ENCODE peak calls at places on chromosomes 11 and 22, in nine cellular contexts. One of them, this sample, is unnamed.

GRCh38 chr11:100709233-100709999 is 22.3 kb downstream of the ARHGAP42 start:
- DNase-seq in HT-29: no peak
- DNase-seq in activated T-cell treated with anti-CD3 and anti-CD28 coated beads for 1 hour: no peak
- DNase-seq in RKO: peak; percentile 28
- DNase-seq in activated T-helper 1 cell treated with anti-CD3 and anti-CD28 coated beads, Interleukin-12 subunit alpha, Interleukin-12 subunit beta, Interleukin-2, Interleukin-4 antibody, amounts not matched to agents 30 ng/mL and 10 ng/mL and 1 ng/mL, durations not matched to agents 14 hours and 24 hours and 36 hours: no peak
- DNase-seq in K562: no peak
- DNase-seq in non-pigmented ciliary epithelial cell: no peak
- DNase-seq in NCI-H2081 treated with DMSO at 0.1 percent for 48 hours: no peak
- DNase-seq in aorta: no peak
- DNase-seq in this sample: no peak

GRCh38 chr22:37370306-37370979 is 56.8 kb downstream of the ELFN2 start:
- DNase-seq in HT-29: no peak
- DNase-seq in activated T-cell treated with anti-CD3 and anti-CD28 coated beads for 1 hour: no peak
- DNase-seq in RKO: no peak
- DNase-seq in activated T-helper 1 cell treated with anti-CD3 and anti-CD28 coated beads, Interleukin-12 subunit alpha, Interleukin-12 subunit beta, Interleukin-2, Interleukin-4 antibody, amounts not matched to agents 30 ng/mL and 10 ng/mL and 1 ng/mL, durations not matched to agents 14 hours and 24 hours and 36 hours: no peak
- DNase-seq in K562: no peak
- DNase-seq in non-pigmented ciliary epithelial cell: no peak
- DNase-seq in NCI-H2081 treated with DMSO at 0.1 percent for 48 hours: no peak
- DNase-seq in aorta: peak; percentile 86
- DNase-seq in this sample: no peak

GRCh38 chr22:29512031-29512430 is 32.0 kb downstream of the NEFH start:
- DNase-seq in HT-29: no peak
- DNase-seq in activated T-cell treated with anti-CD3 and anti-CD28 coated beads for 1 hour: no peak
- DNase-seq in RKO: no peak
- DNase-seq in activated T-helper 1 cell treated with anti-CD3 and anti-CD28 coated beads, Interleukin-12 subunit alpha, Interleukin-12 subunit beta, Interleukin-2, Interleukin-4 antibody, amounts not matched to agents 30 ng/mL and 10 ng/mL and 1 ng/mL, durations not matched to agents 14 hours and 24 hours and 36 hours: no peak
- DNase-seq in K562: no peak
- DNase-seq in non-pigmented ciliary epithelial cell: no peak
- DNase-seq in NCI-H2081 treated with DMSO at 0.1 percent for 48 hours: no peak
- DNase-seq in aorta: no peak
- DNase-seq in this sample: no peak

GRCh38 chr11:10764412-10764811 is 13.4 kb downstream of the CTR9 start:
- DNase-seq in HT-29: no peak
- DNase-seq in activated T-cell treated with anti-CD3 and anti-CD28 coated beads for 1 hour: no peak
- DNase-seq in RKO: no peak
- DNase-seq in activated T-helper 1 cell treated with anti-CD3 and anti-CD28 coated beads, Interleukin-12 subunit alpha, Interleukin-12 subunit beta, Interleukin-2, Interleukin-4 antibody, amounts not matched to agents 30 ng/mL and 10 ng/mL and 1 ng/mL, durations not matched to agents 14 hours and 24 hours and 36 hours: no peak
- DNase-seq in K562: no peak
- DNase-seq in non-pigmented ciliary epithelial cell: no peak
- DNase-seq in NCI-H2081 treated with DMSO at 0.1 percent for 48 hours: no peak
- DNase-seq in aorta: no peak
- DNase-seq in this sample: no peak

GRCh38 chr22:43446881-43447280 is 35.1 kb downstream of the MPPED1 start:
- DNase-seq in HT-29: no peak
- DNase-seq in activated T-cell treated with anti-CD3 and anti-CD28 coated beads for 1 hour: no peak
- DNase-seq in RKO: no peak
- DNase-seq in activated T-helper 1 cell treated with anti-CD3 and anti-CD28 coated beads, Interleukin-12 subunit alpha, Interleukin-12 subunit beta, Interleukin-2, Interleukin-4 antibody, amounts not matched to agents 30 ng/mL and 10 ng/mL and 1 ng/mL, durations not matched to agents 14 hours and 24 hours and 36 hours: no peak
- DNase-seq in K562: no peak
- DNase-seq in non-pigmented ciliary epithelial cell: no peak
- DNase-seq in NCI-H2081 treated with DMSO at 0.1 percent for 48 hours: peak; percentile 32
- DNase-seq in aorta: no peak
- DNase-seq in this sample: no peak

GRCh38 chr22:44419429-44419828 is 78.6 kb downstream of the RTL6 start:
- DNase-seq in HT-29: no peak
- DNase-seq in activated T-cell treated with anti-CD3 and anti-CD28 coated beads for 1 hour: no peak
- DNase-seq in RKO: peak; percentile 19
- DNase-seq in activated T-helper 1 cell treated with anti-CD3 and anti-CD28 coated beads, Interleukin-12 subunit alpha, Interleukin-12 subunit beta, Interleukin-2, Interleukin-4 antibody, amounts not matched to agents 30 ng/mL and 10 ng/mL and 1 ng/mL, durations not matched to agents 14 hours and 24 hours and 36 hours: no peak
- DNase-seq in K562: no peak
- DNase-seq in non-pigmented ciliary epithelial cell: no peak
- DNase-seq in NCI-H2081 treated with DMSO at 0.1 percent for 48 hours: no peak
- DNase-seq in aorta: no peak
- DNase-seq in this sample: no peak

GRCh38 chr11:119352857-119353260 is 6.4 kb upstream of the MFRP start:
- DNase-seq in HT-29: peak; percentile 45
- DNase-seq in activated T-cell treated with anti-CD3 and anti-CD28 coated beads for 1 hour: no peak
- DNase-seq in RKO: no peak
- DNase-seq in activated T-helper 1 cell treated with anti-CD3 and anti-CD28 coated beads, Interleukin-12 subunit alpha, Interleukin-12 subunit beta, Interleukin-2, Interleukin-4 antibody, amounts not matched to agents 30 ng/mL and 10 ng/mL and 1 ng/mL, durations not matched to agents 14 hours and 24 hours and 36 hours: no peak
- DNase-seq in K562: peak; percentile 65
- DNase-seq in non-pigmented ciliary epithelial cell: no peak
- DNase-seq in NCI-H2081 treated with DMSO at 0.1 percent for 48 hours: peak; percentile 51
- DNase-seq in aorta: no peak
- DNase-seq in this sample: no peak

GRCh38 chr22:37484115-37485005 is 1.8 kb downstream of the MFNG start:
- DNase-seq in HT-29: no peak
- DNase-seq in activated T-cell treated with anti-CD3 and anti-CD28 coated beads for 1 hour: peak; percentile 67
- DNase-seq in RKO: no peak
- DNase-seq in activated T-helper 1 cell treated with anti-CD3 and anti-CD28 coated beads, Interleukin-12 subunit alpha, Interleukin-12 subunit beta, Interleukin-2, Interleukin-4 antibody, amounts not matched to agents 30 ng/mL and 10 ng/mL and 1 ng/mL, durations not matched to agents 14 hours and 24 hours and 36 hours: peak; percentile 81
- DNase-seq in K562: no peak
- DNase-seq in non-pigmented ciliary epithelial cell: no peak
- DNase-seq in NCI-H2081 treated with DMSO at 0.1 percent for 48 hours: no peak
- DNase-seq in aorta: peak; percentile 91
- DNase-seq in this sample: no peak

GRCh38 chr11:12897390-12897789 is 111.7 kb upstream of the RASSF10 start:
- DNase-seq in HT-29: no peak
- DNase-seq in activated T-cell treated with anti-CD3 and anti-CD28 coated beads for 1 hour: no peak
- DNase-seq in RKO: no peak
- DNase-seq in activated T-helper 1 cell treated with anti-CD3 and anti-CD28 coated beads, Interleukin-12 subunit alpha, Interleukin-12 subunit beta, Interleukin-2, Interleukin-4 antibody, amounts not matched to agents 30 ng/mL and 10 ng/mL and 1 ng/mL, durations not matched to agents 14 hours and 24 hours and 36 hours: no peak
- DNase-seq in K562: no peak
- DNase-seq in non-pigmented ciliary epithelial cell: no peak
- DNase-seq in NCI-H2081 treated with DMSO at 0.1 percent for 48 hours: no peak
- DNase-seq in aorta: peak; percentile 57
- DNase-seq in this sample: no peak

GRCh38 chr11:860238-861104 is 17.8 kb downstream of the TSPAN4 start:
- DNase-seq in HT-29: no peak
- DNase-seq in activated T-cell treated with anti-CD3 and anti-CD28 coated beads for 1 hour: no peak
- DNase-seq in RKO: no peak
- DNase-seq in activated T-helper 1 cell treated with anti-CD3 and anti-CD28 coated beads, Interleukin-12 subunit alpha, Interleukin-12 subunit beta, Interleukin-2, Interleukin-4 antibody, amounts not matched to agents 30 ng/mL and 10 ng/mL and 1 ng/mL, durations not matched to agents 14 hours and 24 hours and 36 hours: no peak
- DNase-seq in K562: no peak
- DNase-seq in non-pigmented ciliary epithelial cell: no peak
- DNase-seq in NCI-H2081 treated with DMSO at 0.1 percent for 48 hours: no peak
- DNase-seq in aorta: no peak
- DNase-seq in this sample: no peak

GRCh38 chr11:45395421-45395820 is 109.3 kb upstream of the SYT13 start:
- DNase-seq in HT-29: no peak
- DNase-seq in activated T-cell treated with anti-CD3 and anti-CD28 coated beads for 1 hour: no peak
- DNase-seq in RKO: no peak
- DNase-seq in activated T-helper 1 cell treated with anti-CD3 and anti-CD28 coated beads, Interleukin-12 subunit alpha, Interleukin-12 subunit beta, Interleukin-2, Interleukin-4 antibody, amounts not matched to agents 30 ng/mL and 10 ng/mL and 1 ng/mL, durations not matched to agents 14 hours and 24 hours and 36 hours: no peak
- DNase-seq in K562: no peak
- DNase-seq in non-pigmented ciliary epithelial cell: no peak
- DNase-seq in NCI-H2081 treated with DMSO at 0.1 percent for 48 hours: no peak
- DNase-seq in aorta: no peak
- DNase-seq in this sample: no peak

GRCh38 chr11:122706261-122706660 is 50.7 kb downstream of the UBASH3B start:
- DNase-seq in HT-29: peak; percentile 44
- DNase-seq in activated T-cell treated with anti-CD3 and anti-CD28 coated beads for 1 hour: no peak
- DNase-seq in RKO: no peak
- DNase-seq in activated T-helper 1 cell treated with anti-CD3 and anti-CD28 coated beads, Interleukin-12 subunit alpha, Interleukin-12 subunit beta, Interleukin-2, Interleukin-4 antibody, amounts not matched to agents 30 ng/mL and 10 ng/mL and 1 ng/mL, durations not matched to agents 14 hours and 24 hours and 36 hours: no peak
- DNase-seq in K562: no peak
- DNase-seq in non-pigmented ciliary epithelial cell: no peak
- DNase-seq in NCI-H2081 treated with DMSO at 0.1 percent for 48 hours: no peak
- DNase-seq in aorta: no peak
- DNase-seq in this sample: no peak